ENCODE peak calls at places on chromosomes 2 and 18, in eight cellular contexts. U is NCI-H774; A is stimulated activated CD8-positive, alpha-beta memory T cell treated with anti-CD3 and anti-CD28 coated beads, Interleukin-4, amount 100 ng/mL, for 48 hours; L is RPMI7951; F is SHP77; T is activated T-cell treated with anti-CD3 and anti-CD28 coated beads for 1 hour; S is A549; G is EL. Z is an unnamed sample.
A peak's percentile ranks its signal among the peaks of the same experiment; 100 is the strongest.

GRCh38 chr2:219571311-219572236 is at the start of gene OBSL1:
- DNase-seq in T (no peak), L (peak; percentile 86), F (peak; percentile 91), S (peak; percentile 52), G (peak; percentile 80), A (peak; percentile 41), U (peak; percentile 45), Z (no peak)

GRCh38 chr2:201432038-201432437 is 19.2 kb downstream of the TRAK2 start:
- DNase-seq in G (peak; percentile 79), A (no peak), U (no peak), L (peak; percentile 77), S (no peak), F (no peak), T (no peak), Z (no peak)

GRCh38 chr2:142834003-142834402 is 43.5 kb upstream of the KYNU start:
- DNase-seq in L (peak; percentile 17), G (peak; percentile 66), S (no peak), T (no peak), A (no peak), F (no peak), U (no peak), Z (no peak)

GRCh38 chr2:135563793-135564192 is 32.5 kb downstream of the R3HDM1 start:
- DNase-seq in A (peak; percentile 35), U (no peak), T (no peak), L (peak; percentile 46), S (no peak), F (no peak), G (peak; percentile 49), Z (peak; percentile 50)

GRCh38 chr2:198640463-198640862 is 817.3 kb downstream of the SATB2 start:
- DNase-seq in L (no peak), U (no peak), F (no peak), A (no peak), S (no peak), T (no peak), G (no peak), Z (no peak)

GRCh38 chr2:235594041-235594440 is 100.2 kb downstream of the AGAP1 start:
- DNase-seq in T (no peak), L (peak; percentile 78), G (peak; percentile 69), U (peak; percentile 47), A (no peak), S (peak; percentile 35), F (peak; percentile 46), Z (no peak)

GRCh38 chr2:148173168-148173567 is 152.3 kb downstream of the MBD5 start:
- DNase-seq in U (no peak), S (no peak), L (no peak), G (no peak), T (no peak), F (no peak), A (no peak), Z (no peak)

GRCh38 chr2:218229851-218230250 is 12.9 kb downstream of the ARPC2 start:
- DNase-seq in G (peak; percentile 70), A (no peak), U (no peak), L (peak; percentile 83), T (no peak), S (no peak), F (no peak), Z (no peak)

GRCh38 chr18:73670046-73670445 is 477.6 kb downstream of the FBXO15 start:
- DNase-seq in F (no peak), G (no peak), L (no peak), S (no peak), U (no peak), T (no peak), A (no peak), Z (no peak)

GRCh38 chr2:842151-842792 is 108.4 kb upstream of the SNTG2 start:
- DNase-seq in T (no peak), F (no peak), G (no peak), U (no peak), L (no peak), A (no peak), S (no peak), Z (no peak)

GRCh38 chr18:57737661-57738060 is 65.5 kb downstream of the ATP8B1 start:
- DNase-seq in G (peak; percentile 92), S (peak; percentile 60), F (no peak), L (peak; percentile 92), U (no peak), A (no peak), T (no peak), Z (no peak)

GRCh38 chr2:11698009-11698922 is 28.3 kb upstream of the NTSR2 start:
- DNase-seq in F (peak; percentile 26), S (no peak), G (peak; percentile 85), T (no peak), A (no peak), L (peak; percentile 91), U (no peak), Z (no peak)

GRCh38 chr2:240780023-240780831 is 39.8 kb downstream of the KIF1A start:
- DNase-seq in A (no peak), S (no peak), F (no peak), G (no peak), T (no peak), U (no peak), L (no peak), Z (no peak)

GRCh38 chr18:63063171-63063570 is 256.4 kb downstream of the BCL2 start:
- DNase-seq in T (no peak), G (peak; percentile 44), U (no peak), F (no peak), L (no peak), S (no peak), A (no peak), Z (no peak)

GRCh38 chr2:3745901-3746300 is 42.5 kb downstream of the DCDC2C start:
- DNase-seq in A (no peak), T (no peak), F (peak; percentile 29), L (no peak), U (no peak), S (no peak), G (no peak), Z (peak; percentile 18)

GRCh38 chr2:137886432-137886831 is 77.8 kb upstream of the HNMT start:
- DNase-seq in L (peak; percentile 6), A (no peak), S (no peak), T (no peak), F (peak; percentile 1), G (no peak), U (no peak), Z (no peak)

GRCh38 chr2:171237754-171238505 is 77.2 kb upstream of the TLK1 start:
- DNase-seq in T (no peak), L (no peak), F (no peak), G (no peak), S (no peak), U (no peak), A (no peak), Z (no peak)

GRCh38 chr2:238558456-238559099 is 131.9 kb downstream of the ASB1 start:
- DNase-seq in L (no peak), A (no peak), T (no peak), S (no peak), F (no peak), U (no peak), G (no peak), Z (no peak)

GRCh38 chr2:135132314-135132713 is 80.2 kb downstream of the RAB3GAP1 start:
- DNase-seq in S (no peak), G (peak; percentile 68), A (no peak), T (no peak), F (no peak), U (no peak), L (no peak), Z (no peak)

GRCh38 chr2:150702791-150703190 is 215.3 kb upstream of the RND3 start:
- DNase-seq in T (no peak), L (no peak), F (no peak), U (no peak), S (no peak), A (no peak), G (no peak), Z (no peak)

GRCh38 chr2:128438586-128438985 is 119.9 kb upstream of the HS6ST1 start:
- DNase-seq in A (peak; percentile 9), U (no peak), S (no peak), T (no peak), G (no peak), L (no peak), F (no peak), Z (peak; percentile 4)

GRCh38 chr2:207503234-207503633 is 26.5 kb upstream of the CREB1 start:
- DNase-seq in A (no peak), U (no peak), G (no peak), L (peak; percentile 39), S (no peak), F (peak; percentile 41), T (no peak), Z (no peak)

GRCh38 chr2:98805412-98806265 is 74.7 kb upstream of the MGAT4A start:
- DNase-seq in A (no peak), S (no peak), G (peak; percentile 39), T (no peak), L (peak; percentile 76), U (no peak), F (no peak), Z (no peak)

GRCh38 chr2:148298201-148298600 is 277.3 kb downstream of the MBD5 start:
- DNase-seq in A (no peak), S (no peak), F (no peak), T (no peak), G (no peak), L (no peak), U (no peak), Z (no peak)

GRCh38 chr2:108586116-108586515 is 51.8 kb downstream of the LIMS1 start:
- DNase-seq in U (no peak), G (peak; percentile 21), L (peak; percentile 43), T (no peak), S (no peak), F (no peak), A (no peak), Z (no peak)

GRCh38 chr2:56671973-56672569 is 488.3 kb downstream of the CCDC85A start:
- DNase-seq in U (no peak), A (no peak), S (no peak), L (peak; percentile 58), G (no peak), T (no peak), F (no peak), Z (no peak)

GRCh38 chr2:174247474-174248186 is 702 bp downstream of the OLA1 start:
- DNase-seq in U (no peak), F (no peak), T (no peak), G (peak; percentile 5), A (no peak), S (peak; percentile 25), L (no peak), Z (no peak)

GRCh38 chr2:217996345-217996744 is 6.5 kb downstream of the TNS1 start:
- DNase-seq in T (no peak), F (no peak), L (peak; percentile 70), U (no peak), G (peak; percentile 74), S (no peak), A (no peak), Z (no peak)

GRCh38 chr18:44742741-44743311 is 62.1 kb downstream of the SETBP1 start:
- DNase-seq in F (peak; percentile 8), T (no peak), G (peak; percentile 15), L (peak; percentile 73), S (no peak), U (peak; percentile 70), A (no peak), Z (no peak)

GRCh38 chr2:7116516-7116915 is 199.3 kb downstream of the RNF144A start:
- DNase-seq in T (no peak), U (no peak), G (no peak), A (no peak), L (no peak), S (no peak), F (no peak), Z (no peak)

GRCh38 chr2:208025814-208026184 is 472 bp upstream of the PLEKHM3 start:
- DNase-seq in G (no peak), L (peak; percentile 36), A (peak; percentile 58), F (no peak), T (no peak), S (no peak), U (no peak), Z (peak; percentile 68)

GRCh38 chr2:123771928-123772632 is 253.0 kb upstream of the CNTNAP5 start:
- DNase-seq in U (no peak), S (no peak), G (no peak), T (no peak), A (no peak), L (peak; percentile 21), F (no peak), Z (no peak)

Z was measured in activated CD8-positive, alpha-beta memory T cell treated with anti-CD3 and anti-CD28 coated beads, Interleukin-2, amount 50 U/mL, for 48 hours.